ENCODE peak calls at places on chromosomes 11 and 22, in six cellular contexts. I is breast epithelium, W is dorsolateral prefrontal cortex, Z is left ventricle myocardium inferior, N is A673, J is heart left ventricle. R is an unnamed sample.
A peak's percentile ranks its signal among the peaks of the same experiment; 100 is the strongest.

GRCh38 chr22:17222503-17222902 is 3.3 kb upstream of the ADA2 start:
- DNase-seq in N (no peak), W (no peak), Z (no peak), I (no peak), J (no peak), R (no peak)

GRCh38 chr11:92941676-92942571 is 27.5 kb upstream of the MTNR1B start:
- DNase-seq in W (no peak), Z (no peak), I (no peak), J (no peak), N (peak; percentile 61), R (no peak)

GRCh38 chr11:69173925-69174591 is 18.3 kb downstream of the SMIM38 start:
- DNase-seq in N (no peak), I (peak; percentile 69), W (no peak), Z (no peak), J (no peak), R (no peak)

GRCh38 chr22:17043521-17043920 is 35.5 kb upstream of the GAB4 start:
- DNase-seq in J (no peak), W (no peak), N (no peak), I (no peak), Z (no peak), R (no peak)

GRCh38 chr11:129973068-129973467 is 29.6 kb downstream of the PRDM10 start:
- DNase-seq in I (no peak), Z (no peak), N (peak; percentile 22), J (no peak), W (no peak), R (no peak)

GRCh38 chr22:50419116-50419515 is 55.7 kb downstream of the SBF1 start:
- DNase-seq in N (no peak), J (peak; percentile 27), Z (no peak), W (no peak), I (no peak), R (no peak)

GRCh38 chr11:19646308-19646707 is 66.3 kb upstream of the NAV2 start:
- DNase-seq in J (no peak), Z (no peak), N (no peak), W (no peak), I (peak; percentile 61), R (no peak)

GRCh38 chr22:21917206-21917958 is 35.3 kb downstream of the PPM1F start:
- DNase-seq in Z (no peak), J (no peak), N (no peak), I (no peak), W (peak; percentile 54), R (no peak)

GRCh38 chr11:8005556-8005955 is 18.4 kb downstream of the EIF3F start:
- DNase-seq in I (no peak), N (no peak), Z (no peak), J (no peak), W (no peak), R (no peak)

GRCh38 chr11:126355324-126355925 is at the start of gene ST3GAL4:
- DNase-seq in N (peak; percentile 88), J (peak; percentile 95), W (peak; percentile 86), Z (peak; percentile 90), I (no peak), R (no peak)

GRCh38 chr11:22432331-22433065 is 94.3 kb downstream of the SLC17A6 start:
- DNase-seq in Z (peak; percentile 40), J (peak; percentile 63), I (no peak), N (no peak), W (peak; percentile 61), R (no peak)
- TF ChIP-seq CTCF in Z (no peak), J (no peak), I (no peak), N (no peak), W (no peak), R (no peak)

GRCh38 chr11:118417801-118418200 is 16.4 kb downstream of the ATP5MG start:
- DNase-seq in N (no peak), J (no peak), W (no peak), I (no peak), Z (no peak), R (no peak)
- H3K4me3 ChIP-seq in N (no peak overlapping the region), J (no peak overlapping the region), W (no peak overlapping the region), I (no peak overlapping the region), Z (no peak overlapping the region), R (no peak overlapping the region)

GRCh38 chr11:83088965-83089364 is 17.3 kb upstream of the RAB30 start:
- DNase-seq in W (no peak), N (no peak), I (no peak), J (no peak), Z (no peak), R (no peak)
- TF ChIP-seq CTCF in W (no peak), N (peak; percentile 19), I (no peak), J (no peak), Z (no peak), R (no peak)

GRCh38 chr11:96307748-96308133 is 35.3 kb downstream of the MAML2 start:
- DNase-seq in N (peak; percentile 96), Z (no peak), J (no peak), W (no peak), I (no peak), R (no peak)
- H3K4me3 ChIP-seq in N (peak overlapping the region; percentile 36), Z (peak overlapping the region; percentile 48), J (peak overlapping the region; percentile 27), W (peak overlapping the region; percentile 42), I (peak overlapping the region; percentile 17), R (peak overlapping the region; percentile 71)

GRCh38 chr11:73670808-73671207 is 24.4 kb downstream of the PLEKHB1 start:
- DNase-seq in N (no peak), I (no peak), W (no peak), J (no peak), Z (no peak), R (no peak)
- TF ChIP-seq CTCF in N (no peak), I (no peak), W (no peak), J (no peak), Z (no peak), R (no peak)

DNA sequence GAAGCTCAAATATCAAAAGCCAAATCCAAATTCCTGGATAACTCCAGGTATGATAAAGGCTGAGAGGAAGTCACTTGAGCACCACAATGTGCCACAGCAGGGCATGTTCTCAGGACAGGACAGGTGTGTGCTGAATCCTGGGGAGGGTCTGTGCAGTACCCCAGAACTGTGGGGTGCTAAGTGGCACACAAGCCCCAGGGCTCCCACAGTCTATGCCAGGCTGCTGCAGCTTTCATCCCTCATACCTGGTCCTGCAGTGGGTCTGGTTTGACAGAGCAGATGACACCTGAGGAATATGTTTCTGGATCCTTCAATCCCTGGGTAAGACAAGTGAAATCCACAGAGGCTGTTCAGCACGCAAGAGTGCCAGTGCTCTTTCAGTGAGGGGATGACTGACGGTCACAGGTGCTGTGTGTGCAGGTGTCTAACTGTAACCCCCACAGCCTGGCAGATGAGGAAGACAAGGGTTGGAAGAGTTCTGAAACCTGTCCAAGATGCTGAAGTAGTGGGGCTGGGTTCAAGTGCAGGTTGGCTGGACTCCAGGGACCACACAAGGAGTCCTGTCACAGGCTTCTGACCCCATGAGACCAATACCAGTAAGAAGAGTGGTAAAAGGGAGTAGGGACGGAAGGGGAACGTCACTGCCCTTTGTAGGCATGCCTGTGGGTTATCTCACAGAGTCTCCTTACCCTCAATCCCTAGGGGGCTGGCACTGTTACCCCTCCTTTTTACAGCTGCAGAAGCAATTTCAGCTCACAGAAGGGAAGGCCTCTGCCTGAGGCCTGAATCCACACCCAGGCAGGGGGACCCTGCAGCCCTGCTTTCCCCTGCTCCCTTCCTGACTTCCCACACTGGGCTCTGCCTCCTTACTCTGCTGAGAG is 14.1 kb downstream of the SERPIND1 start:
- DNase-seq in N (no peak), Z (no peak), J (no peak), I (no peak), W (no peak), R (no peak)
- H3K4me3 ChIP-seq in N (no peak overlapping the region), Z (no peak overlapping the region), J (no peak overlapping the region), I (no peak overlapping the region), W (no peak overlapping the region), R (no peak overlapping the region)

GRCh38 chr11:119085523-119085878 is 820 bp downstream of the HMBS start:
- DNase-seq in N (no peak), Z (no peak), I (no peak), J (no peak), W (peak; percentile 52), R (no peak)
- TF ChIP-seq CTCF in N (no peak), Z (no peak), I (no peak), J (no peak), W (no peak), R (no peak)

DNA sequence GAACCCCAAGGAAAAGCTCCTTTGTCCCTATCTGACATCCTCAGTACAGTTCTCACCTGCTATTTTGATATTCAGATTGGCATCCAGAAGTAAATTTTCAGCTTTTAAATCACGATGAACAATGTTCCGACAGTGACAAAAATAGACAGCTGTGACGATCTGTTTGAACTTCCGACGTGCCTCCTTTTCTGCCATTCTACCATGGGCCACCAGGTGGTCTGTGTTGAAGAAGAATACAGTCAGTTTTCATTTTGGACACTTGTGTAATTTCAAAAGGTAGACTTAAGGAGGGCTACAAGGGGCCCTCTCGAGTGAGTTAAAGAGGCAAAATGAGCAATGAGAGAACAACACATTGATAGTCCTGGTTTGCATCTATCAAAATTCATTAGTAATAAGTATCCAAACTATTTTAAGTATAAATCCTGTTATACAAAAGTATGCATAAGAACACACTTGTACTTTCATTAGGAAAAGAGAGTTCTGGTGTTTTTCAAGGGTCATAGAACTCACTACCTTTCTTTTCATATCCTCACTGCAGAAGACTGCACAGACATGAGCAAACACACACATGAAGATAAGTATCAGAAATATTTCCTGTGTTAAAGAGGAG is 89.8 kb upstream of the APOA1 start:
- DNase-seq in N (peak; percentile 52), J (no peak), I (no peak), W (no peak), Z (no peak), R (no peak)
- H3K4me3 ChIP-seq in N (no peak overlapping the region), J (no peak overlapping the region), I (no peak overlapping the region), W (no peak overlapping the region), Z (no peak overlapping the region), R (no peak overlapping the region)

GRCh38 chr11:67666676-67667489 is 7.5 kb downstream of the ALDH3B2 start:
- DNase-seq in I (peak; percentile 5), W (no peak), N (no peak), J (no peak), Z (no peak), R (no peak)
- TF ChIP-seq CTCF in I (no peak), W (no peak), N (no peak), J (no peak), Z (no peak), R (no peak)